ENCODE peak calls at places on chromosomes 5 and 9, in ten cellular contexts. Y is ovary; M is CD8-positive, alpha-beta T cell; R is lung; K is MM.1S; T is HCT116; D is uterus; Z is fibroblast of lung; N is right atrium auricular region; W is Peyer's patch. E is an unnamed sample.
A peak's percentile ranks its signal among the peaks of the same experiment; 100 is the strongest.

GRCh38 chr9:121604242-121604641 is 47.2 kb upstream of the DAB2IP start:
- DNase-seq in Y (no peak), M (no peak), R (no peak), K (no peak), T (no peak), D (no peak), Z (no peak), N (no peak), W (peak; percentile 50), E (no peak)

GRCh38 chr5:81334304-81335061 is 33.1 kb downstream of the ZCCHC9 start:
- DNase-seq in Y (no peak), M (no peak), R (no peak), K (no peak), T (no peak), D (peak; percentile 19), Z (no peak), N (no peak), W (no peak), E (peak; percentile 46)

GRCh38 chr9:120946259-120946658 is 19.7 kb upstream of the TRAF1 start:
- DNase-seq in Y (no peak), M (no peak), R (no peak), K (no peak), T (no peak), D (no peak), Z (peak; percentile 68), N (no peak), W (no peak), E (no peak)

GRCh38 chr5:149900390-149900789 is 44.2 kb downstream of the PDE6A start:
- DNase-seq in Y (no peak), M (no peak), R (no peak), K (no peak), T (no peak), D (no peak), Z (no peak), N (no peak), W (no peak), E (no peak)

GRCh38 chr5:147750065-147750464 is 32.5 kb downstream of the JAKMIP2 start:
- DNase-seq in Y (no peak), M (no peak), R (no peak), K (no peak), T (no peak), D (no peak), Z (no peak), N (no peak), W (no peak), E (peak; percentile 98)

GRCh38 chr9:134863306-134863902 is 17.2 kb upstream of the FCN2 start:
- DNase-seq in Y (peak; percentile 16), M (no peak), R (no peak), K (no peak), T (no peak), D (no peak), Z (no peak), N (no peak), W (no peak), E (no peak)

GRCh38 chr5:71873202-71873601 is 154.1 kb downstream of the CARTPT start:
- DNase-seq in Y (no peak), M (no peak), R (no peak), K (no peak), T (no peak), D (no peak), Z (no peak), N (no peak), W (no peak), E (no peak)

GRCh38 chr5:10601246-10602030 is 37.6 kb downstream of the ANKRD33B start:
- DNase-seq in Y (peak; percentile 85), M (no peak), R (peak; percentile 61), K (peak; percentile 59), T (peak; percentile 16), D (peak; percentile 87), Z (peak; percentile 97), N (peak; percentile 92), W (peak; percentile 80), E (peak; percentile 89)

GRCh38 chr5:134174841-134175839 is 1.6 kb downstream of the SKP1 start:
- DNase-seq in Y (no peak), M (no peak), R (no peak), K (peak; percentile 9), T (no peak), D (no peak), Z (peak; percentile 66), N (no peak), W (no peak), E (peak; percentile 43)

GRCh38 chr9:31290731-31291130 is 1093.7 kb upstream of the ACO1 start:
- DNase-seq in Y (no peak), M (no peak), R (no peak), K (no peak), T (no peak), D (no peak), Z (no peak), N (no peak), W (no peak), E (no peak)

GRCh38 chr5:142955628-142956027 is 185.5 kb downstream of the ARHGAP26 start:
- DNase-seq in Y (no peak), M (no peak), R (no peak), K (no peak), T (no peak), D (no peak), Z (no peak), N (no peak), W (no peak), E (no peak)

GRCh38 chr9:38687992-38688391 is 31.9 kb downstream of the FAM240B start:
- DNase-seq in Y (no peak), M (no peak), R (no peak), K (no peak), T (no peak), D (no peak), Z (no peak), N (peak; percentile 43), W (no peak), E (no peak)
- H3K27ac ChIP-seq in Y (no peak overlapping the region), M (no peak overlapping the region), R (no peak overlapping the region), K (no peak overlapping the region), T (peak overlapping the region; percentile 46), D (no peak overlapping the region), Z (no peak overlapping the region), N (no peak overlapping the region), W (no peak overlapping the region), E (no peak overlapping the region)

DNA sequence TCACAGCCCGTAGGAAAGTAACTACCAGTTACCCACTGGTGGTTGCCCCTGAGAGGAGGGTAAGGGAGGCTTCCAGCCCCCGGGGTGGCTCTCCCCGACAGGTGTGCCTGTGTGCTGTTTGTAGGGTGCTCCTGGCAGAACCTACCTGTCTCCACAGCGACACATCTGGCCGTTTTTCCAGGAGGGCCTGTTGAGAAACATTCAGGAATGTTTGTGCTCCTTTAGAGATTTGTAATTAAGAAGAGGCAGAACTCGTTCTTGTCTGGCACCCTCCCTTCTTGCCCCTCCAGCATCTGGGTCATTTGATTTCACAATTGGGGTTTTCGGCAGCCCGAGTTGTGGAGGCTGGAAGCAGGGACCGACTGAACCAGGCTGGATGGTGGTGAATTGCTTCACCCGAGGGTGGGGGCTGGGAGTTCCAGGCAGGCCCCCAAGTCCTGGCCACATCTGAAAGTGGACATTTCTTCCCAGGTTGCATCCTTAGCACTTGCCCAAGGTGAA is 74.2 kb downstream of the WWC1 start:
- DNase-seq in Y (peak; percentile 19), M (no peak), R (peak; percentile 81), K (no peak), T (peak; percentile 35), D (no peak), Z (peak; percentile 59), N (no peak), W (peak; percentile 70), E (no peak)
- TF ChIP-seq CTCF in Y (no peak), M (no peak), R (no peak), K (no peak), T (peak; percentile 67), D (no peak), Z (peak; percentile 24), N (no peak), W (peak; percentile 43), E (no peak)

GRCh38 chr5:136108131-136108739 is 24.4 kb upstream of the SMAD5 start:
- DNase-seq in Y (no peak), M (no peak), R (no peak), K (no peak), T (no peak), D (no peak), Z (no peak), N (no peak), W (no peak), E (no peak)
- H3K27ac ChIP-seq in Y (no peak overlapping the region), M (no peak overlapping the region), R (no peak overlapping the region), K (no peak overlapping the region), T (no peak overlapping the region), D (no peak overlapping the region), Z (no peak overlapping the region), N (no peak overlapping the region), W (no peak overlapping the region), E (no peak overlapping the region)

GRCh38 chr5:176869501-176870109 is 29.5 kb downstream of the HK3 start:
- DNase-seq in Y (no peak), M (no peak), R (no peak), K (no peak), T (no peak), D (no peak), Z (no peak), N (no peak), W (no peak), E (no peak)

GRCh38 chr5:176868731-176869130 is 30.4 kb downstream of the HK3 start:
- DNase-seq in Y (no peak), M (no peak), R (no peak), K (no peak), T (no peak), D (no peak), Z (no peak), N (no peak), W (no peak), E (no peak)

GRCh38 chr5:176868126-176868525 is 31.0 kb downstream of the HK3 start:
- DNase-seq in Y (no peak), M (no peak), R (no peak), K (no peak), T (no peak), D (no peak), Z (no peak), N (no peak), W (no peak), E (no peak)

GRCh38 chr5:176866913-176867312 is 32.2 kb downstream of the HK3 start:
- DNase-seq in Y (no peak), M (no peak), R (no peak), K (no peak), T (no peak), D (no peak), Z (no peak), N (no peak), W (no peak), E (no peak)

DNA sequence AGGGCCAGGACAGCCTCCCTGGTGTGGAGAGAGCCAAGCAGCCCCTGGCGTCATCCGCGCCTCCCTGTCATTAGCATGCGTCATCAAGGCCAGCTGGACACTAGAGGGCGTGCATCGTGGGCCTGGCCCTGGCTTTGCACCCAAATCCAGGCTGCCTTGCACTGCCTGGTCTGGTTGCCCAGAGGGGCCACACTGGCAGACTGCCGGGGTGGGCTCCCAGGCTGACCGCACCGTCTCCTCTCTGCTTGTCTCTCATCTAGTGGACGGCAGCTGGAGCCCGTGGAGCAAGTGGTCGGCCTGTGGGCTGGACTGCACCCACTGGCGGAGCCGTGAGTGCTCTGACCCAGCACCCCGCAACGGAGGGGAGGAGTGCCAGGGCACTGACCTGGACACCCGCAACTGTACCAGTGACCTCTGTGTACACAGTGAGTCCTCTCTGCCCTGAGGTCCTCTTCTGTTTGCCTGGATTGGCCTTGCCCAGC is 29.0 kb downstream of the HK3 start:
- DNase-seq in Y (no peak), M (no peak), R (no peak), K (peak; percentile 9), T (peak; percentile 57), D (no peak), Z (peak; percentile 28), N (no peak), W (no peak), E (peak; percentile 19)
- TF ChIP-seq CTCF in Y (no peak), M (no peak), R (no peak), K (peak; percentile 36), T (peak; percentile 57), D (no peak), Z (peak; percentile 34), N (no peak), W (no peak), E (peak; percentile 38)

GRCh38 chr9:9318959-9319505 is 1293.8 kb downstream of the PTPRD start:
- DNase-seq in Y (no peak), M (no peak), R (no peak), K (no peak), T (no peak), D (no peak), Z (no peak), N (no peak), W (no peak), E (no peak)
- H3K27ac ChIP-seq in Y (no peak overlapping the region), M (no peak overlapping the region), R (no peak overlapping the region), K (no peak overlapping the region), T (no peak overlapping the region), D (no peak overlapping the region), Z (no peak overlapping the region), N (no peak overlapping the region), W (no peak overlapping the region), E (no peak overlapping the region)

E was measured in A673.